ENCODE peak calls at places on chromosomes 2 and 18, in six cellular contexts. E is midbrain, V is dorsolateral prefrontal cortex, L is ACHN, A is amniotic stem cell, Y is NCI-H1417. D is an unnamed sample.

GRCh38 chr2:80322337-80322920 is 17.9 kb upstream of the LRRTM1 start:
- DNase-seq in E (no peak), V (no peak), L (no peak), A (no peak), Y (no peak), D (no peak)

GRCh38 chr2:112480540-112481049 is 1.4 kb upstream of the TTL start:
- DNase-seq in E (no peak), V (no peak), L (no peak), A (no peak), Y (no peak), D (no peak)

GRCh38 chr2:20624884-20625485 is 25.9 kb downstream of the HS1BP3 start:
- DNase-seq in E (no peak), V (peak), L (no peak), A (no peak), Y (no peak), D (no peak)

GRCh38 chr18:78810706-78811105 is 168.9 kb upstream of the SALL3 start:
- DNase-seq in E (no peak), V (no peak), L (no peak), A (no peak), Y (no peak), D (no peak)

GRCh38 chr2:201256001-201256544 is 4.3 kb upstream of the CASP8 start:
- DNase-seq in E (no peak), V (no peak), L (no peak), A (no peak), Y (no peak), D (no peak)

GRCh38 chr2:236919209-236919608 is 166.5 kb upstream of the COPS8 start:
- DNase-seq in E (no peak), V (no peak), L (no peak), A (no peak), Y (no peak), D (no peak)

GRCh38 chr2:102345329-102345920 is 10.2 kb upstream of the IL18R1 start:
- DNase-seq in E (no peak), V (no peak), L (no peak), A (no peak), Y (no peak), D (no peak)

GRCh38 chr2:230130668-230131364 is 62.1 kb upstream of the SLC16A14 start:
- DNase-seq in E (no peak), V (no peak), L (peak), A (no peak), Y (no peak), D (no peak)

GRCh38 chr2:239259603-239260298 is 141.1 kb downstream of the HDAC4 start:
- DNase-seq in E (no peak), V (no peak), L (no peak), A (no peak), Y (no peak), D (no peak)

GRCh38 chr2:75564026-75564688 is 3.4 kb upstream of the EVA1A start:
- DNase-seq in E (no peak), V (no peak), L (no peak), A (no peak), Y (no peak), D (no peak)

GRCh38 chr2:9231291-9232165 is 24.9 kb downstream of the ASAP2 start:
- DNase-seq in E (no peak), V (no peak), L (no peak), A (no peak), Y (peak), D (no peak)

GRCh38 chr2:85104228-85104627 is 29.0 kb upstream of the TCF7L1 start:
- DNase-seq in E (no peak), V (no peak), L (no peak), A (no peak), Y (no peak), D (no peak)

GRCh38 chr2:33047939-33048338 is 101.2 kb downstream of the LTBP1 start:
- DNase-seq in E (no peak), V (no peak), L (no peak), A (no peak), Y (peak), D (peak)

GRCh38 chr2:26184555-26185303 is 11.8 kb downstream of the GAREM2 start:
- DNase-seq in E (peak), V (no peak), L (peak), A (peak), Y (peak), D (no peak)

GRCh38 chr2:112161431-112162145 is 23.4 kb downstream of the FBLN7 start:
- DNase-seq in E (no peak), V (no peak), L (no peak), A (no peak), Y (peak), D (no peak)

GRCh38 chr2:232687382-232688160 is 9.6 kb upstream of the GIGYF2 start:
- DNase-seq in E (no peak), V (no peak), L (no peak), A (no peak), Y (no peak), D (no peak)

GRCh38 chr2:201260302-201260800 is at the start of gene CASP8:
- DNase-seq in E (peak), V (no peak), L (peak), A (no peak), Y (no peak), D (no peak)

GRCh38 chr18:39752351-39752750 is 2186.8 kb upstream of the CELF4 start:
- DNase-seq in E (no peak), V (no peak), L (no peak), A (no peak), Y (no peak), D (no peak)

GRCh38 chr2:100984892-100985307 is 17.2 kb upstream of the RPL31 start:
- DNase-seq in E (peak), V (peak), L (peak), A (peak), Y (peak), D (peak)

GRCh38 chr18:76687271-76688006 is 134.9 kb upstream of the ZNF236 start:
- DNase-seq in E (no peak), V (no peak), L (peak), A (no peak), Y (no peak), D (no peak)

GRCh38 chr2:189951791-189952535 is 110.6 kb downstream of the MSTN start:
- DNase-seq in E (no peak), V (no peak), L (no peak), A (no peak), Y (no peak), D (no peak)

GRCh38 chr2:150767924-150768801 is 280.7 kb upstream of the RND3 start:
- DNase-seq in E (no peak), V (no peak), L (no peak), A (no peak), Y (peak), D (no peak)

GRCh38 chr2:206442854-206443734 is at the start of gene ADAM23:
- DNase-seq in E (peak), V (peak), L (no peak), A (no peak), Y (peak), D (peak)

GRCh38 chr2:189437931-189438330 is 3.3 kb upstream of the WDR75 start:
- DNase-seq in E (no peak), V (no peak), L (no peak), A (no peak), Y (no peak), D (no peak)

GRCh38 chr2:2646312-2647051 is 315.4 kb upstream of the MYT1L start:
- DNase-seq in E (no peak), V (no peak), L (peak), A (no peak), Y (peak), D (no peak)

GRCh38 chr18:76654536-76654935 is 159.5 kb upstream of the ZNF516 start:
- DNase-seq in E (no peak), V (no peak), L (no peak), A (no peak), Y (no peak), D (no peak)

GRCh38 chr18:58117685-58118403 is 73.8 kb downstream of the NEDD4L start:
- DNase-seq in E (no peak), V (peak), L (peak), A (no peak), Y (peak), D (no peak)

GRCh38 chr2:6866239-6866745 is 585 bp upstream of the CMPK2 start:
- DNase-seq in E (peak), V (peak), L (peak), A (no peak), Y (peak), D (peak)

GRCh38 chr2:191611614-191612013 is 66.3 kb upstream of the NABP1 start:
- DNase-seq in E (peak), V (no peak), L (no peak), A (no peak), Y (peak), D (no peak)

GRCh38 chr18:72119082-72119481 is 425.1 kb downstream of the CBLN2 start:
- DNase-seq in E (no peak), V (no peak), L (no peak), A (no peak), Y (peak), D (no peak)

GRCh38 chr18:58394607-58395425 is 234.1 kb downstream of the ALPK2 start:
- DNase-seq in E (no peak), V (no peak), L (no peak), A (no peak), Y (no peak), D (no peak)

GRCh38 chr2:12442627-12442928 is 274.2 kb upstream of the TRIB2 start:
- DNase-seq in E (no peak), V (no peak), L (no peak), A (no peak), Y (no peak), D (no peak)

D was measured in NCI-H526.